ENCODE peak calls at places on chromosomes 4 and X, in four cellular contexts. R is body of pancreas, P is mesendoderm, K is brain microvascular endothelial cell. M is an unnamed sample.

GRCh38 chrX:150219374-150220185 is 143.5 kb upstream of the MAMLD1 start:
- DNase-seq in P (peak; percentile 11), K (no peak), R (no peak), M (no peak)

GRCh38 chrX:154327026-154327820 is 31.6 kb downstream of the TKTL1 start:
- DNase-seq in R (no peak), K (no peak), P (no peak), M (no peak)

GRCh38 chrX:66616944-66617343 is 21.9 kb downstream of the EDA2R start:
- DNase-seq in K (no peak), R (no peak), P (no peak), M (no peak)

GRCh38 chr4:54094449-54094848 is 5.5 kb upstream of the GSX2 start:
- DNase-seq in P (no peak), K (no peak), R (no peak), M (no peak)

GRCh38 chr4:81215219-81215892 is at the start of gene PRKG2:
- DNase-seq in P (peak; percentile 42), R (no peak), K (peak; percentile 4), M (no peak)

GRCh38 chr4:89906787-89907521 is 12.3 kb downstream of the MMRN1 start:
- DNase-seq in P (peak; percentile 27), K (no peak), R (no peak), M (no peak)

GRCh38 chrX:135973025-135973547 is 702 bp downstream of the MMGT1 start:
- DNase-seq in K (peak; percentile 8), R (peak; percentile 14), P (no peak), M (no peak)

GRCh38 chr4:79404666-79405065 is 3.4 kb downstream of the GK2 start:
- DNase-seq in K (no peak), R (no peak), P (no peak), M (no peak)

GRCh38 chrX:52933976-52934703 is 24.2 kb downstream of the FAM156A start:
- DNase-seq in K (no peak), R (no peak), P (no peak), M (no peak)

GRCh38 chr4:118173956-118174355 is 139.7 kb downstream of the NDST3 start:
- DNase-seq in K (peak; percentile 87), R (no peak), P (no peak), M (no peak)

GRCh38 chr4:109629775-109630174 is 69.7 kb downstream of the MCUB start:
- DNase-seq in K (no peak), P (peak; percentile 44), R (no peak), M (no peak)

GRCh38 chr4:120683902-120684540 is 238.5 kb downstream of the PRDM5 start:
- DNase-seq in K (no peak), P (no peak), R (no peak), M (no peak)

GRCh38 chrX:135213200-135213844 is 38.5 kb upstream of the ETDA start:
- DNase-seq in P (no peak), R (no peak), K (no peak), M (no peak)

GRCh38 chrX:38882894-38883620 is 81.8 kb downstream of the MID1IP1 start:
- DNase-seq in P (no peak), R (peak; percentile 38), K (peak; percentile 60), M (no peak)

GRCh38 chr4:107740950-107741701 is 21.1 kb upstream of the PAPSS1 start:
- DNase-seq in R (peak; percentile 52), P (no peak), K (peak; percentile 77), M (peak; percentile 79)

GRCh38 chrX:117839544-117839943 is 277.1 kb downstream of the KLHL13 start:
- DNase-seq in R (no peak), K (no peak), P (peak; percentile 4), M (no peak)

GRCh38 chr4:125123710-125124109 is 191.0 kb upstream of the FAT4 start:
- DNase-seq in K (no peak), R (no peak), P (no peak), M (no peak)

GRCh38 chrX:143633530-143634372 is 2.1 kb downstream of the SLITRK4 start:
- DNase-seq in P (peak; percentile 32), K (no peak), R (no peak), M (peak; percentile 56)

GRCh38 chr4:68987007-68987406 is 35.4 kb upstream of the UGT2A3 start:
- DNase-seq in P (no peak), R (no peak), K (no peak), M (no peak)

DNA sequence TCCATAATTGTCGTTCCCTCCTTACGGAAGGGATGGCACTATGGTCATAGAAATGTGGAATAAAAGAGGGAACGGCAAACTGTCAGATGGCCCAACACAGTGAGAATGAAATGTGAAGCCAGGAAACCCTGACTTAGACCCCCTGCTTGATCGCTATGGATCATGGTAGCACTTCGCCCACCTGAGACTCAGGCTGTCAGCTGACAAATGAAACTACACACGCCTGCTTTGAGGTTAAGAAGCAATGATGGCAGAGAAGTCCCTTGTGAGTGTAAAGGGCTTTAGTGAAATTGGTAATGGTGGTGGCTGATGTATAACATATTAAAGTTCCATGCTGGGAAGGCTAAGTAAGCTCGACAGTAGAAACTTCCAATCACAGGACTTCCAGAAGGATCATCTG is 107.8 kb downstream of the AFAP1 start:
- DNase-seq in P (no peak), R (no peak), K (no peak), M (no peak)
- H3K27ac ChIP-seq in P (no peak overlapping the region), R (no peak overlapping the region), K (peak overlapping the region; percentile 85), M (peak overlapping the region; percentile 73)

DNA sequence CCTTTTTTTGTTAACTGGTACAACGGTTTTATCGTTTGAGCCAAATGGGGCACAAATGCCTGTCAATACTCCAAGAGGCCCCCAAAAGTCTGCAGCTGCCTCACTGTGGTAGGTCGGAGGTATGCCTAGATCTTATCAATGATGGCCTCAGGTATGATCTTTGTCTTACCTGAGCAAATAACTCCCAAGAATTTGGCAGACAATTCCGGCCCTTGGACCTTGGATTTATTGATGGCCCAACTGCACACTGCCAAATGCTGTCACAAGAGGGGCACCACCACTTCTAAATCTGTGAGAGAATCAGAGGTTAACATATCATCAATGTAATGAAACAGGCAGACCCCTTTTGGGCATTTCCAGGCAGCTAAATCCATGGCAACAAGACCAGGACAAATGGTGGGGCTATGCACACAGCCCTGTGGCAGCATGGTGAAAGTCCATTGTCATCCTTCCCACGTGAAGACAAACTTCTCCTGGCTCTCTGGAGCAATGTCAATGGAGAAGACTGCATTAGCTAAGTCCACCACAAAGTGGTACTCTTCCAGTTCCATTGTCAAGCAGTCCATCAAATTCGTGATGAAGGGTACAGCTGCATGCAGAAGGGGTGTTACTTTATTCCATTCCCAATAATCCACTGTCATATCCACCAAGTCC is 28.6 kb downstream of the CXCL13 start:
- DNase-seq in R (no peak), K (no peak), P (no peak), M (no peak)
- H3K27ac ChIP-seq in R (no peak overlapping the region), K (no peak overlapping the region), P (no peak overlapping the region), M (no peak overlapping the region)

DNA sequence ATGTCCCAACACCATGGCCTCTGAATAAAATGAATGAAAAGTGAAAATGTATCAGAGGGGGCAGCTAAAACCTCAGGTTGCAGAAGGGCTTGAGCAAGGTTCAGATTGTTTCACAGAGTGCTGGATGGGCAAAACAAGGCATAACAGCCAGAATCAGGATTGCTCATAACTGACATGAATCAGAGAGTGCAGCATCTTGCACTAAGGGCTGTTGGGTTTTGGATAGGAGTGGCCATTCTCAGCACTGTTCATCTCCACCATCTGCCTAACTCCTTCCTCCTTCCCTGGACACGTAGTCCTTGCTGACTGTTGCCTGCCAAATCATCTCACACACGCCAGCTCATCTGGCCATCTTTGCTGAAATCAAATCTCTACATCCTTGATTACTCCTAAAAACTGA is 75.3 kb upstream of the C1QTNF7 start:
- DNase-seq in K (no peak), R (no peak), P (no peak), M (no peak)
- H3K27ac ChIP-seq in K (no peak overlapping the region), R (no peak overlapping the region), P (no peak overlapping the region), M (no peak overlapping the region)

GRCh38 chr4:1783970-1784369 is 9.1 kb upstream of the FGFR3 start:
- DNase-seq in P (no peak), R (no peak), K (no peak), M (no peak)

GRCh38 chr4:1784789-1785591 is 8.1 kb upstream of the FGFR3 start:
- DNase-seq in K (no peak), R (no peak), P (no peak), M (no peak)

GRCh38 chr4:1780435-1780834 is 12.7 kb upstream of the FGFR3 start:
- DNase-seq in P (no peak), K (no peak), R (no peak), M (no peak)

GRCh38 chr4:1784395-1784788 is 8.7 kb upstream of the FGFR3 start:
- DNase-seq in R (no peak), K (no peak), P (no peak), M (no peak)

DNA sequence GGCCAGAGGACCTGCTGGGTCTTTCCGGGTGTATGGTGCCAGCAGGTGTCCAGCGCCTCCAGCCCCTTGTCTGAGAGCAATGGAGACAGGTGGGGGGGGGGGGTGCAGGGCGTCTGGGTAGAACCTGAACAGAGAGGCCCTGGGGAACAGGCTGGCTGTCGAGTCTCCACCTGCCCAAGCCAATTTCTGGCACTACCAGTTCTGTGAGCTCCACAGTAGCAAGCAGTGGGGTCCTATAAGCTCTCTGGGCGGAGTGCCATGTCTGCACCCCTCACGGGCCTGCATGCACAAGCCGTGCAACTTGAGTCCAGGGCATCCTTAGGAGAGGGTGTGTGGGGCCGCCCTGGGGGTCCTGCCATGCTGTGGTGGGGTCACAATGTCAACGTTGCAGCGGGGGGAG is 10.1 kb upstream of the FGFR3 start:
- DNase-seq in P (no peak), R (no peak), K (no peak), M (no peak)
- H3K27ac ChIP-seq in P (no peak overlapping the region), R (no peak overlapping the region), K (no peak overlapping the region), M (no peak overlapping the region)

GRCh38 chr4:123398803-123399637 is 2.4 kb downstream of the SPRY1 start:
- DNase-seq in P (peak; percentile 85), K (peak; percentile 71), R (peak; percentile 65), M (peak; percentile 90)
- H3K27ac ChIP-seq in P (peak overlapping the region; percentile 78), K (peak overlapping the region; percentile 49), R (peak overlapping the region; percentile 93), M (peak overlapping the region; percentile 88)

GRCh38 chr4:127667772-127668171 is 35.0 kb downstream of the INTU start:
- DNase-seq in R (no peak), P (no peak), K (no peak), M (no peak)
- H3K27ac ChIP-seq in R (no peak overlapping the region), P (no peak overlapping the region), K (no peak overlapping the region), M (no peak overlapping the region)

DNA sequence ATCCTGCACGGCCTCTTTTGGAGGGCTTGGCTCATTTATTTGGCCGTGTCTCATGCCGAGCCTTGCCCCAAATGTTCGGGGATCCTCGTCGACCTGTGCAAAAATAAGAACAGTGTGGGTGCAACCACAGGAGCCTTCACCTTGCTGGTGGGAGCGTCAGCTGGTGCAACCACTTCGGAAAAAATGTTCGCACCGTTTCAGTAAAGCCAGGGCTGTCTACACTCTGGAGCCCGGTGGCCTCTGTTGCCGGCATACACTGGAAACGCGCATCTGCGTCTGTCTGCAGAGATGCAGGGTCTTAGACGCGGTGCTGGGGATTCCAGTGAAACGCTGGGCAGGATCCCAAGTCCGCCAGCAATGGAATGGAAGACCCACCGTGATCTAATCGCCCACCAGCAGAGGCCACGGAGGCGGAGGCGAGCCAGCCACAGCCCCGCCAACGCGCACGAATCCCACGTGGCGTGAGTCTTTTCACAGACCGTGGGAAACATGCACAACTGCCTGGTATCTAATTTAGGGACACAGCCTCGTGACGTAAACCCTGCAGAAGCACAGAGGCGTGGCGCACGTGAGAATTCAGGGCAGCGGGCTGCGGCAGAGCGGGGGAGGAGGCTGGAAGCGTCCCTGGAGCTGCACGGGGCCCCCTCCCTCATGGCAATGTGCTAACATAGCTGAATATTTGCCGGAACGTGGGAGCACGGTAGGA is 13.8 kb upstream of the MXD4 start:
- DNase-seq in K (no peak), R (no peak), P (no peak), M (peak; percentile 58)
- H3K27ac ChIP-seq in K (no peak overlapping the region), R (no peak overlapping the region), P (no peak overlapping the region), M (no peak overlapping the region)

M was measured in kidney.